ENCODE peak calls at places on chromosomes 13 and 19, in four cellular contexts. U, D, T and Z are unnamed samples.

GRCh38 chr19:48842744-48843162 is 6.5 kb upstream of the HSD17B14 start:
- DNase-seq in D (peak; percentile 70), U (no peak), T (peak; percentile 44), Z (peak; percentile 52)

GRCh38 chr13:25192936-25193335 is 20.8 kb upstream of the AMER2 start:
- DNase-seq in U (no peak), D (no peak), T (no peak), Z (no peak)

GRCh38 chr19:48702701-48703100 is 6.9 kb downstream of the FUT2 start:
- DNase-seq in D (no peak), U (no peak), T (no peak), Z (no peak)

GRCh38 chr19:5687360-5688198 is 2.5 kb upstream of the RPL36 start:
- DNase-seq in U (no peak), D (no peak), T (peak; percentile 46), Z (no peak)

GRCh38 chr13:113745059-113745458 is 14.0 kb upstream of the TMEM255B start:
- DNase-seq in D (no peak), T (no peak), U (no peak), Z (no peak)

GRCh38 chr19:57708641-57709354 is at the start of gene ZNF154:
- DNase-seq in T (peak; percentile 53), D (peak; percentile 50), U (no peak), Z (peak; percentile 39)

GRCh38 chr19:57746580-57747471 is at the start of gene ZNF776:
- DNase-seq in D (peak; percentile 96), U (peak; percentile 54), T (peak; percentile 87), Z (peak; percentile 93)

GRCh38 chr13:23268441-23268840 is 87.7 kb downstream of the SGCG start:
- DNase-seq in D (no peak), T (no peak), U (no peak), Z (no peak)

GRCh38 chr13:30133976-30134375 is 173.4 kb downstream of the KATNAL1 start:
- DNase-seq in T (no peak), D (no peak), U (no peak), Z (no peak)

GRCh38 chr19:5553892-5554291 is 13.9 kb downstream of the TINCR start:
- DNase-seq in D (peak; percentile 63), T (no peak), U (no peak), Z (no peak)

GRCh38 chr19:42421591-42422031 is 5.6 kb downstream of the LIPE start:
- DNase-seq in T (peak; percentile 97), U (no peak), D (no peak), Z (peak; percentile 63)

GRCh38 chr19:18833849-18834643 is 2.3 kb downstream of the UPF1 start:
- DNase-seq in D (no peak), U (no peak), T (no peak), Z (peak; percentile 40)

GRCh38 chr19:3412066-3412465 is 45.7 kb downstream of the NFIC start:
- DNase-seq in U (no peak), T (no peak), D (no peak), Z (no peak)

GRCh38 chr19:41325947-41326706 is 16.2 kb downstream of the CCDC97 start:
- DNase-seq in T (no peak), D (no peak), U (no peak), Z (no peak)

GRCh38 chr13:23995283-23996073 is 98.2 kb upstream of the C1QTNF9B start:
- DNase-seq in U (no peak), D (no peak), T (no peak), Z (no peak)

GRCh38 chr19:1066748-1067340 is at the start of gene ARHGAP45:
- DNase-seq in D (no peak), T (no peak), U (no peak), Z (no peak)

GRCh38 chr13:92272177-92272576 is 873.8 kb downstream of the GPC5 start:
- DNase-seq in D (no peak), U (no peak), T (no peak), Z (no peak)

GRCh38 chr13:61486496-61486895 is 70.8 kb upstream of the PCDH20 start:
- DNase-seq in D (no peak), U (no peak), T (no peak), Z (no peak)

GRCh38 chr19:29551774-29552173 is 26.0 kb downstream of the VSTM2B start:
- DNase-seq in U (no peak), T (no peak), D (no peak), Z (no peak)

GRCh38 chr19:5621945-5622464 is 571 bp downstream of the SAFB2 start:
- DNase-seq in T (peak; percentile 47), U (no peak), D (no peak), Z (peak; percentile 24)

GRCh38 chr13:73767191-73767741 is 366.9 kb downstream of the KLF12 start:
- DNase-seq in U (no peak), T (no peak), D (no peak), Z (no peak)

GRCh38 chr13:97387487-97388353 is 46.2 kb upstream of the RAP2A start:
- DNase-seq in T (no peak), D (no peak), U (no peak), Z (no peak)

GRCh38 chr19:19214892-19215291 is 3.1 kb downstream of the NCAN start:
- DNase-seq in U (no peak), D (peak; percentile 68), T (peak; percentile 45), Z (peak; percentile 43)

GRCh38 chr19:38551450-38551813 is 66.3 kb downstream of the MAP4K1 start:
- DNase-seq in D (no peak), U (no peak), T (no peak), Z (no peak)

GRCh38 chr19:38556521-38557174 is 61.1 kb downstream of the MAP4K1 start:
- DNase-seq in D (peak; percentile 32), U (no peak), T (no peak), Z (no peak)

GRCh38 chr19:38554676-38555141 is 63.0 kb downstream of the MAP4K1 start:
- DNase-seq in D (no peak), T (no peak), U (no peak), Z (no peak)

GRCh38 chr19:38557205-38557799 is 60.5 kb downstream of the MAP4K1 start:
- DNase-seq in D (no peak), U (no peak), T (no peak), Z (no peak)

GRCh38 chr19:38555200-38555599 is 62.6 kb downstream of the MAP4K1 start:
- DNase-seq in T (no peak), U (no peak), D (no peak), Z (no peak)
- H3K4me1 ChIP-seq in T (no peaks in the 10 kb centered on the region), U (no peaks in the 10 kb centered on the region), D (no peaks in the 10 kb centered on the region), Z (no peaks in the 10 kb centered on the region)

GRCh38 chr19:32627714-32628253 is 46.8 kb downstream of the PDCD5 start:
- DNase-seq in D (no peak), U (no peak), T (no peak), Z (no peak)
- H3K36me3 ChIP-seq in D (no peaks in the 10 kb centered on the region), U (peaks cover 58% of the 10 kb centered on the region), T (no peaks in the 10 kb centered on the region), Z (no peaks in the 10 kb centered on the region)

GRCh38 chr19:46825731-46826055 is 25.0 kb downstream of the AP2S1 start:
- DNase-seq in T (no peak), D (no peak), U (no peak), Z (no peak)
- H3K4me1 ChIP-seq in T (no peaks in the 10 kb centered on the region), D (peaks cover 1% of the 10 kb centered on the region), U (no peaks in the 10 kb centered on the region), Z (peaks cover 5% of the 10 kb centered on the region)

GRCh38 chr19:4447327-4448146 is 10.1 kb downstream of the UBXN6 start:
- DNase-seq in T (no peak), U (no peak), D (no peak), Z (no peak)

GRCh38 chr19:4446801-4447200 is 10.8 kb downstream of the UBXN6 start:
- DNase-seq in D (no peak), U (no peak), T (no peak), Z (no peak)

GRCh38 chr19:4443966-4444764 is 13.4 kb downstream of the UBXN6 start:
- DNase-seq in D (no peak), T (no peak), U (no peak), Z (no peak)

GRCh38 chr19:4444765-4445741 is 12.5 kb downstream of the UBXN6 start:
- DNase-seq in D (no peak), U (no peak), T (peak; percentile 90), Z (no peak)

DNA sequence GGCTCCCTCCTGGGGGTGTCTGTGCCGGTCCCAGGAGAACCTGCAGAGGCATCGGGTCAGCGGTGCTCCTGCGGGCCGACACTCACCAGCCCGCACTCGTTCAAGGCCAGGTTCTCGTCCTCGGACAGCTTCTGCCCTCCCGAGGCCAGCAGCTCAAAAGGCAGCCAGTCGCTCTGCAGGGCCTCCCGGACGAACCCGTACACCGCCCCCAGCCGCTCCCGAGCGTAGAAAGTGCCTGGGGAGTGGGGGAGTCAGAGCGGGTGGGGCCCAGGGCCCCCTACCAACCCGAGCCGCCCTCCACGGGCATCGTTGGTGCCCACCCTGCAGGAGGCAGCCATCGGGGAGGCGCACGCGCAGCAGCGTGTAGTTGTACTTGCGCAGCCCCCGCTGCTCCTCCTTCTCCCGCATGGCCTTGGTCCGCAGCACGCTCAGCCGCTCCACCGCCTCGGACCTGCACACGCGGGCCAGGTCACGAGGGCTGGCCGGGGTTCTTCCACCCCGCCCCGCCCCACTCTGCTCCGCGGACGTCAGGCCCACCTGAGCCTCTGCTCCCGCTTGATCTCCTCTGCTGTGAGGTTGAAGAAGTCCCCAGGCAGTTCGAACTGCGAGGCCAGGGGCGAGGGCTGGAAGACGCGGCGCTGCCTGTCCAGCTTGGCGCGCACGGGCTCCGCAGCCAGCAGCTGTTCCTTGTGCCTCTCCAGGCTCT is 11.5 kb downstream of the UBXN6 start:
- DNase-seq in D (no peak), U (no peak), T (peak; percentile 77), Z (no peak)
- H3K36me3 ChIP-seq in D (peaks cover 63% of the 10 kb centered on the region), U (peaks cover 51% of the 10 kb centered on the region), T (no peaks in the 10 kb centered on the region), Z (peaks cover 12% of the 10 kb centered on the region)

DNA sequence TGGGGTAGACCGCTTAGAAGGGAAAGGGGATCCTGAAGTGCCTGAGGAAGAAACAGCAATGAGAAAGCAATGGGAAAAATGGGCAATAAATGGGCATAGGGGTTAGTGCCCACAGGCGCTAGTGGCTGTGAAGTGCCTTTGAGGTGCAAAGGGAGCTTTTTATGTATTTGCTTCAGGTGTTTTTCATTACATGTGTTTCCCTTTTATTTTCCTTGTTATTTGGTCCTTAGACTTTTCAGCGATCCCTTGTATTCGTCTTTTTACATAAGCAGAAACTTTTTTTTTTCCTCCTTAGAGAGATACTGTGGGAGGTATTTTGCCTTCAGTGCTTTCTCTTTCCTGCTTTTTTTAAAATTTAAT is 19.6 kb downstream of the NFIX start:
- DNase-seq in T (no peak), D (no peak), U (no peak), Z (no peak)
- H3K4me1 ChIP-seq in T (peaks cover 38% of the 10 kb centered on the region), D (peaks cover 29% of the 10 kb centered on the region), U (peaks cover 63% of the 10 kb centered on the region), Z (peaks cover 8% of the 10 kb centered on the region)